ENCODE peak calls at places on chromosomes 4 and X, in five cellular contexts. I is neural progenitor cell, K is fibroblast of lung, O is neural crest cell, Y is AG09319. D is an unnamed sample.

GRCh38 chr4:37661643-37662221 is 24.4 kb downstream of the RELL1 start:
- DNase-seq in Y (peak), O (no peak), I (no peak), K (peak), D (no peak)

GRCh38 chr4:139530833-139531427 is 25.1 kb downstream of the SETD7 start:
- DNase-seq in I (peak), O (peak), K (peak), Y (no peak), D (peak)

GRCh38 chr4:159606835-159607234 is 504.0 kb downstream of the RAPGEF2 start:
- DNase-seq in K (no peak), I (no peak), O (no peak), Y (no peak), D (no peak)

GRCh38 chr4:139454646-139455045 is 725 bp downstream of the RAB33B start:
- DNase-seq in K (no peak), O (no peak), Y (no peak), I (no peak), D (no peak)

GRCh38 chr4:101020956-101021355 is 326.4 kb downstream of the PPP3CA start:
- DNase-seq in I (no peak), K (peak), O (no peak), Y (no peak), D (no peak)

GRCh38 chrX:40154229-40154852 is 56.6 kb upstream of the BCOR start:
- DNase-seq in I (peak), O (peak), K (peak), Y (no peak), D (no peak)

GRCh38 chr4:111689731-111690130 is 455.5 kb upstream of the FAM241A start:
- DNase-seq in Y (no peak), I (no peak), O (no peak), K (no peak), D (no peak)

GRCh38 chr4:183873389-183874185 is 31.5 kb upstream of the STOX2 start:
- DNase-seq in O (no peak), Y (no peak), I (no peak), K (no peak), D (no peak)

GRCh38 chrX:69137371-69137881 is 27.8 kb downstream of the PJA1 start:
- DNase-seq in Y (peak), O (peak), K (peak), I (peak), D (no peak)

GRCh38 chrX:77622672-77623071 is 163.3 kb downstream of the ATRX start:
- DNase-seq in K (no peak), I (peak), O (no peak), Y (no peak), D (no peak)

GRCh38 chr4:83651846-83652245 is 115.9 kb downstream of the GPAT3 start:
- DNase-seq in K (no peak), I (no peak), O (no peak), Y (no peak), D (no peak)
- TF ChIP-seq CTCF in K (no peak), I (no peak), O (no peak), Y (no peak), D (no peak)

GRCh38 chrX:9164086-9164485 is 130.2 kb upstream of the FAM9B start:
- DNase-seq in K (no peak), O (no peak), Y (no peak), I (no peak), D (no peak)
- TF ChIP-seq CTCF in K (no peak), O (no peak), Y (no peak), I (no peak), D (no peak)

DNA sequence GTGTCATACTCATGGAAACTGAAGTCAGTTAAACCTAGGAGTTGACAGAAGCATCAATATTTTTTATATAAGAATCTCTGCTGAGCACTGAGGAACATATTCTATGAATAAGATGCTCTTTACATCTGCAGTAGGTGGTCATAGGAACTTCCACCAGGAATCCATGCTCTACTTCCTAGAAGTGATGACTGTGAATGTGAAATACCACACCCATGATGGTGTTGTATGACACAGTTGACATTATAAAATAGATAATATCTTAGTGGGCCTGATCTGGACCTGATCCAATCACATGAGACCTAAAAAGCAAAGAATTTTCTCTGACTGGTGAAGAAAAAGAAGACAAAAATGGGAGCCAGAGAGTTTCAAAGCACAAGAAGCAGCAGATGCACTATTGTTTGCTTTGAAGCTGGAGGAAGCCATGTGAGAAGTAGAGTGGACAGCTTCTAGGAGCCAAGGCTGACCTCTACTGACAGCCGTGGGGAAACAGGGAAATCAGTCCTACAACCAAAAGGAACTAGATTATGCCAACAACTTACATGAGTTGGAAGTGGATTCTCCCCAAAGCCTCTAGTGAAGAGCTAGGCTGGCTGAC is 68.6 kb upstream of the HS3ST1 start:
- DNase-seq in O (no peak), I (no peak), K (no peak), Y (no peak), D (peak)
- TF ChIP-seq CTCF in O (no peak), I (no peak), K (no peak), Y (no peak), D (no peak)

GRCh38 chr4:6663596-6664393 is 23.3 kb downstream of the MRFAP1 start:
- DNase-seq in Y (no peak), O (no peak), I (no peak), K (no peak), D (no peak)
- TF ChIP-seq CTCF in Y (no peak), O (no peak), I (no peak), K (no peak), D (no peak)

GRCh38 chr4:5825642-5826041 is 67.2 kb downstream of the CRMP1 start:
- DNase-seq in K (no peak), Y (no peak), O (no peak), I (no peak), D (no peak)

GRCh38 chr4:5824227-5824626 is 68.7 kb downstream of the CRMP1 start:
- DNase-seq in I (no peak), K (no peak), O (no peak), Y (no peak), D (no peak)

GRCh38 chr4:5823542-5824211 is 69.2 kb downstream of the CRMP1 start:
- DNase-seq in I (no peak), Y (no peak), O (no peak), K (no peak), D (no peak)

GRCh38 chr4:5826437-5827107 is 66.3 kb downstream of the CRMP1 start:
- DNase-seq in I (no peak), Y (no peak), O (no peak), K (no peak), D (no peak)

DNA sequence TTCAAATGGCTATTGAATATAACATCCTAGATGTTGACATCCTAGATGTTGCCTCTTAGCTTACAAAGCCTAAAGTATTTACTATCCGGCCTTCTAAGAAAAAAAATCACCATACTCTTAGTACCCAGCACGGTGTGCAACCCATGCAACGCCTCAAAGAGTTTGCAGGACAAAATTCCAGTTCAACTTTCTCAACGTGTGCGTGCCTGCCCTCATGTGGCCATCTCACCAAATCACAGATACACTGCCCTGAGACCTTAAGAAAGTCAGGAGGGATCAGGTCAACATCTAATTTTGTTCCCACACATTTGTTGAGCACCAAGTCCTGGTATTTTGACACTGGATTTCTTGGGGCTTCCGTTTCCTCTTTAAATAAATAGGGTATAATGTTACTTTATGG is 68.3 kb downstream of the CRMP1 start:
- DNase-seq in Y (no peak), I (peak), O (peak), K (peak), D (no peak)
- TF ChIP-seq CTCF in Y (peak), I (peak), O (peak), K (peak), D (no peak)

GRCh38 chr4:102578819-102579218 is 77.7 kb downstream of the NFKB1 start:
- DNase-seq in Y (no peak), K (peak), O (no peak), I (peak), D (no peak)
- TF ChIP-seq CTCF in Y (no peak), K (no peak), O (peak), I (peak), D (no peak)

GRCh38 chr4:98746530-98746929 is 88.1 kb upstream of the TSPAN5 start:
- DNase-seq in O (no peak), I (no peak), K (peak), Y (no peak), D (no peak)

GRCh38 chr4:98747659-98748091 is 89.3 kb upstream of the TSPAN5 start:
- DNase-seq in I (peak), O (no peak), Y (no peak), K (no peak), D (no peak)

GRCh38 chr4:98746936-98747658 is 88.7 kb upstream of the TSPAN5 start:
- DNase-seq in I (peak), O (no peak), Y (no peak), K (peak), D (no peak)

GRCh38 chr4:98744372-98745150 is 86.2 kb upstream of the TSPAN5 start:
- DNase-seq in I (no peak), Y (no peak), O (no peak), K (no peak), D (no peak)

GRCh38 chr4:98745372-98745771 is 87.0 kb upstream of the TSPAN5 start:
- DNase-seq in K (peak), O (no peak), Y (no peak), I (no peak), D (no peak)
- TF ChIP-seq CTCF in K (peak), O (no peak), Y (peak), I (no peak), D (no peak)